ENCODE peak calls at places on chromosome X, in five cellular contexts. P is fibroblast of pulmonary artery; K is GM13976; C is activated effector memory CD4-positive, alpha-beta T cell treated with Interleukin-2 at 50 U/mL for 16 hours; E is astrocyte of the spinal cord. X is an unnamed sample.

GRCh38 chrX:19373034-19373891 is 29.5 kb downstream of the PDHA1 start:
- DNase-seq in P (no peak), K (no peak), C (no peak), E (no peak), X (no peak)

GRCh38 chrX:104432321-104432720 is 133.7 kb upstream of the IL1RAPL2 start:
- DNase-seq in P (no peak), K (no peak), C (no peak), E (no peak), X (no peak)

GRCh38 chrX:723781-724180 is 93.2 kb downstream of the SHOX start:
- DNase-seq in P (peak; percentile 2), K (no peak), C (no peak), E (no peak), X (no peak)

GRCh38 chrX:13990126-13990525 is 39.6 kb downstream of the GEMIN8 start:
- DNase-seq in P (no peak), K (no peak), C (no peak), E (no peak), X (no peak)

GRCh38 chrX:39445336-39445735 is 644.1 kb downstream of the MID1IP1 start:
- DNase-seq in P (peak; percentile 6), K (no peak), C (peak; percentile 1), E (no peak), X (no peak)

GRCh38 chrX:37995428-37995827 is 10.9 kb upstream of the SYTL5 start:
- DNase-seq in P (no peak), K (no peak), C (no peak), E (no peak), X (no peak)

GRCh38 chrX:46380148-46380752 is 165.0 kb downstream of the ZNF674 start:
- DNase-seq in P (no peak), K (no peak), C (no peak), E (no peak), X (no peak)

GRCh38 chrX:101078716-101079115 is at the start of gene TMEM35A:
- DNase-seq in P (peak; percentile 45), K (no peak), C (no peak), E (peak; percentile 16), X (no peak)

GRCh38 chrX:119667111-119667928 is 25.6 kb downstream of the SEPTIN6 start:
- DNase-seq in P (peak; percentile 50), K (no peak), C (no peak), E (no peak), X (no peak)

GRCh38 chrX:49273181-49273727 is 3.7 kb downstream of the PPP1R3F start:
- DNase-seq in P (no peak), K (no peak), C (peak; percentile 24), E (no peak), X (peak; percentile 42)

GRCh38 chrX:72069380-72070160 is 62.1 kb downstream of the RTL5 start:
- DNase-seq in P (no peak), K (no peak), C (no peak), E (no peak), X (no peak)

X was measured in T-helper 22 cell.